ENCODE peak calls at places on chromosomes 16 and 17, in nine cellular contexts. T is HCT116, G is MM.1S, Y is OCI-LY7, C is GM23248, K is hepatocyte, L is PC-3, X is neural progenitor cell, F is SK-N-SH. E is an unnamed sample.

GRCh38 chr17:45976755-45977505 is 22.1 kb upstream of the STH start:
- DNase-seq in F (no peak), K (peak; percentile 59), T (no peak), G (no peak), L (no peak), X (no peak), C (no peak), Y (no peak), E (no peak)

GRCh38 chr17:20313306-20313705 is 154.0 kb downstream of the LGALS9B start:
- DNase-seq in K (no peak), L (no peak), Y (no peak), G (no peak), C (no peak), T (no peak), F (no peak), X (no peak), E (no peak)

GRCh38 chr17:20205609-20206008 is 196.4 kb downstream of the SPECC1 start:
- DNase-seq in Y (no peak), F (no peak), L (no peak), T (no peak), K (no peak), C (no peak), G (no peak), X (no peak), E (no peak)

GRCh38 chr16:21161211-21161610 is 2.7 kb downstream of the LDAF1 start:
- DNase-seq in T (no peak), C (peak; percentile 12), X (no peak), G (no peak), F (no peak), Y (no peak), L (no peak), K (no peak), E (no peak)

GRCh38 chr16:84507011-84507982 is 2.8 kb upstream of the MEAK7 start:
- DNase-seq in F (no peak), C (peak; percentile 69), X (no peak), Y (peak; percentile 89), G (no peak), L (no peak), K (no peak), T (no peak), E (no peak)

GRCh38 chr17:12928736-12929135 is 89.1 kb downstream of the ELAC2 start:
- DNase-seq in C (peak; percentile 18), G (no peak), X (peak; percentile 33), L (peak; percentile 44), F (no peak), Y (peak; percentile 48), T (no peak), K (no peak), E (peak; percentile 40)

GRCh38 chr16:30941600-30942420 is 7.1 kb upstream of the ORAI3 start:
- DNase-seq in K (peak; percentile 89), C (peak; percentile 83), Y (peak; percentile 74), L (peak; percentile 65), F (peak; percentile 90), T (peak; percentile 46), X (peak; percentile 83), G (peak; percentile 79), E (peak; percentile 89)

GRCh38 chr17:38703742-38704644 is 1.1 kb upstream of the MLLT6 start:
- DNase-seq in X (peak; percentile 84), L (peak; percentile 88), T (peak; percentile 81), K (peak; percentile 93), F (peak; percentile 80), G (peak; percentile 94), Y (peak; percentile 94), C (peak; percentile 46), E (peak; percentile 99)

GRCh38 chr17:50883850-50884291 is 17.7 kb upstream of the TOB1 start:
- DNase-seq in Y (peak; percentile 37), X (no peak), F (no peak), G (no peak), L (no peak), C (no peak), K (no peak), T (no peak), E (no peak)

GRCh38 chr17:56715613-56716357 is 117.9 kb downstream of the C17orf67 start:
- DNase-seq in G (peak; percentile 81), F (peak; percentile 80), C (peak; percentile 92), L (peak; percentile 97), T (peak; percentile 83), K (peak; percentile 92), Y (peak; percentile 84), X (peak; percentile 92), E (peak; percentile 94)

GRCh38 chr17:70797166-70797565 is 627.8 kb downstream of the KCNJ2 start:
- DNase-seq in Y (no peak), L (no peak), K (no peak), T (no peak), X (no peak), G (no peak), F (no peak), C (no peak), E (no peak)

GRCh38 chr16:58284488-58284887 is 10.3 kb downstream of the PRSS54 start:
- DNase-seq in X (no peak), L (no peak), C (no peak), K (no peak), T (no peak), F (no peak), Y (no peak), G (no peak), E (no peak)

GRCh38 chr16:14061732-14062259 is 9.3 kb upstream of the MRTFB start:
- DNase-seq in K (no peak), Y (no peak), X (no peak), T (no peak), F (no peak), L (no peak), C (no peak), G (no peak), E (no peak)

GRCh38 chr17:6639651-6640535 is 618 bp downstream of the KIAA0753 start:
- DNase-seq in K (peak; percentile 75), X (peak; percentile 72), Y (peak; percentile 53), L (peak; percentile 39), G (peak; percentile 19), C (peak; percentile 80), F (no peak), T (no peak), E (peak; percentile 57)

GRCh38 chr17:7133916-7134315 is 19.3 kb upstream of the ASGR2 start:
- DNase-seq in L (no peak), X (peak; percentile 40), G (no peak), F (no peak), Y (no peak), T (no peak), K (no peak), C (no peak), E (peak; percentile 62)

DNA sequence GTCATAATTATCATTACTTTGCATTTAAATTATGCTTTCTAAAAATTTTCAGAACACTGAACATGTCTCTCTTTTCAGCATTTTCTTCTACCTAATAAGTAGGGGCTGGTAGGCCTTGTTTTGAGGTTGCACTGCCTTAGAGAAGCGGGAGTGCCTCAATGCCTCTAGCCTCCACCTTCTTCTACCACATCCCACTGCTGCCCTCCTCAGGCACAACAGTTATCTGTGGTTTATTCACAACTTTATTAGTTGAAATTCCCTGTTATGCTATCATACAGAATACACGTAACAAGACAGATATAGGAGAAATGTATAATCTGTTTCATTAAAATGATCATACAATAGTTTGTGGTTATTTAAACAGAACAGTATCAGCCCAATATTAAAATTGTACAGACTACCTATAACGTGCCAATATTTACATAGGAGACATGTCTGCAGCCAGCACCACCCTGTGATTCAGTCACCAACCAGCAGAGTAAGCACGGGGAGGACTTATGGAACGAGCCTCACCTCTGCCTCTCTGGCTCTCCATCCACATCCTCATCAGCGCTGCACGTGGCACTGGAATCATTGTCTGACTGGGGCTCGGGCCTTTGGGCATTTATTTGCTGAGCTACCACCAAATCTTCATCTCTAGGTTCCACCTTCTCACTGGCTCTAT is 101.2 kb downstream of the TTC19 start:
- DNase-seq in Y (no peak), X (no peak), T (no peak), F (no peak), G (no peak), K (no peak), L (peak; percentile 73), C (no peak), E (no peak)
- TF ChIP-seq EZH2phosphoT487 in Y (no peak), X (no peak), T (no peak), F (no peak), G (no peak), K (no peak), L (no peak), C (no peak), E (no peak)

GRCh38 chr16:56647641-56648431 is 3.9 kb upstream of the MT1B start:
- DNase-seq in K (peak; percentile 28), T (no peak), G (no peak), L (no peak), X (peak; percentile 47), C (no peak), F (no peak), Y (no peak), E (peak; percentile 67)

GRCh38 chr16:56651586-56651985 is at the start of gene MT1B:
- DNase-seq in C (no peak), X (no peak), G (no peak), F (no peak), L (no peak), T (no peak), K (no peak), Y (no peak), E (no peak)

GRCh38 chr16:56649820-56650219 is 1.9 kb upstream of the MT1B start:
- DNase-seq in T (no peak), K (no peak), F (no peak), C (no peak), G (no peak), L (peak; percentile 87), X (no peak), Y (no peak), E (no peak)

GRCh38 chr16:56652600-56652999 is 914 bp downstream of the MT1B start:
- DNase-seq in Y (no peak), X (no peak), K (no peak), L (no peak), G (no peak), C (no peak), T (no peak), F (no peak), E (no peak)

DNA sequence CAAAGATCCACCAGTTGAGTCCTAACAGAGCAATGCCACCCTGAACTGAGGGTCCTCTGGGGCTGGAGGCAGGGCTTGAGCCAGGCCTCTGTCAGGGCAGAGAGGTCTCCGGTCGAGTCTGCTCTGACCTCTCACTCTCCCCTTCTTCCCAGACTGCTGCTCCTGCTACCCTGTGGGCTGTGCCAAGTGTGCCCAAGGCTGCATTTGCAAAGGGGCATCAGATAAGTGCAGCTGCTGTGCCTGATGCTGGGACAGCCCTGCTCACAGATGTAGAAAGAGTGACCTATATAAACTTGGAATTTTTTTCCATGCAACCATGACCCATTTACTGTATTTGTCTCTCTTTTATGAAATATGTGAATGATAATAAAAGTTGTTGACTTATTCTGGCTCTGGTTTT is 2.4 kb upstream of the MT1B start:
- DNase-seq in C (no peak), F (peak; percentile 68), K (no peak), T (no peak), Y (no peak), G (no peak), X (no peak), L (no peak), E (no peak)
- TF ChIP-seq EZH2phosphoT487 in C (no peak), F (no peak), K (no peak), T (no peak), Y (no peak), G (no peak), X (no peak), L (no peak), E (no peak)

GRCh38 chr17:48592592-48592991 is 987 bp downstream of the HOXB5 start:
- DNase-seq in K (no peak), G (no peak), T (no peak), Y (no peak), C (peak; percentile 60), L (no peak), F (no peak), X (no peak), E (no peak)
- TF ChIP-seq EZH2phosphoT487 in K (peak; percentile 26), G (no peak), T (no peak), Y (no peak), C (no peak), L (no peak), F (no peak), X (peak; percentile 90), E (peak; percentile 20)

GRCh38 chr17:62625184-62625869 is 2.1 kb upstream of the MRC2 start:
- DNase-seq in L (no peak), Y (no peak), G (no peak), C (no peak), F (peak; percentile 9), T (no peak), K (no peak), X (no peak), E (no peak)
- TF ChIP-seq EZH2phosphoT487 in L (no peak), Y (no peak), G (no peak), C (no peak), F (no peak), T (no peak), K (no peak), X (no peak), E (no peak)

E was measured in GM23338.